ENCODE peak calls at places on chromosomes 5 and 9, in seven cellular contexts. One of them, this sample, is unnamed.

GRCh38 chr9:94945191-94946144 is 219.0 kb downstream of the AOPEP start:
- DNase-seq in trophoblast cell: peak
- DNase-seq in neuronal stem cell: no peak
- DNase-seq in mesendoderm: peak
- DNase-seq in mesenchymal stem cell: peak
- DNase-seq in IMR-90: peak
- DNase-seq in H1: no peak
- DNase-seq in this sample: no peak

GRCh38 chr5:39197556-39197955 is 21.8 kb downstream of the FYB1 start:
- DNase-seq in trophoblast cell: no peak
- DNase-seq in H1: no peak
- DNase-seq in mesenchymal stem cell: no peak
- DNase-seq in IMR-90: no peak
- DNase-seq in neuronal stem cell: no peak
- DNase-seq in mesendoderm: no peak
- DNase-seq in this sample: no peak

GRCh38 chr9:129549139-129549538 is 71.8 kb downstream of the C9orf50 start:
- DNase-seq in H1: peak
- DNase-seq in mesendoderm: no peak
- DNase-seq in neuronal stem cell: no peak
- DNase-seq in mesenchymal stem cell: no peak
- DNase-seq in IMR-90: no peak
- DNase-seq in trophoblast cell: no peak
- DNase-seq in this sample: no peak

GRCh38 chr9:34177906-34178697 is 741 bp upstream of the UBAP1 start:
- DNase-seq in neuronal stem cell: no peak
- DNase-seq in mesendoderm: peak
- DNase-seq in trophoblast cell: no peak
- DNase-seq in IMR-90: no peak
- DNase-seq in H1: no peak
- DNase-seq in mesenchymal stem cell: no peak
- DNase-seq in this sample: no peak

GRCh38 chr5:74149395-74149794 is 491.1 kb downstream of the ENC1 start:
- DNase-seq in mesendoderm: no peak
- DNase-seq in neuronal stem cell: no peak
- DNase-seq in IMR-90: peak
- DNase-seq in mesenchymal stem cell: no peak
- DNase-seq in trophoblast cell: no peak
- DNase-seq in H1: no peak
- DNase-seq in this sample: no peak

GRCh38 chr9:2413196-2413840 is 208.3 kb upstream of the VLDLR start:
- DNase-seq in H1: no peak
- DNase-seq in mesendoderm: no peak
- DNase-seq in neuronal stem cell: no peak
- DNase-seq in trophoblast cell: no peak
- DNase-seq in mesenchymal stem cell: no peak
- DNase-seq in IMR-90: no peak
- DNase-seq in this sample: no peak

GRCh38 chr5:114238771-114239313 is 123.0 kb upstream of the KCNN2 start:
- DNase-seq in mesendoderm: no peak
- DNase-seq in neuronal stem cell: no peak
- DNase-seq in trophoblast cell: no peak
- DNase-seq in H1: no peak
- DNase-seq in IMR-90: peak
- DNase-seq in mesenchymal stem cell: peak
- DNase-seq in this sample: no peak

GRCh38 chr9:77751341-77752091 is 103.4 kb upstream of the GNA14 start:
- DNase-seq in neuronal stem cell: peak
- DNase-seq in trophoblast cell: peak
- DNase-seq in mesenchymal stem cell: peak
- DNase-seq in mesendoderm: peak
- DNase-seq in H1: no peak
- DNase-seq in IMR-90: peak
- DNase-seq in this sample: peak

GRCh38 chr5:77645158-77645994 is 6.9 kb upstream of the OTP start:
- DNase-seq in mesendoderm: no peak
- DNase-seq in mesenchymal stem cell: peak
- DNase-seq in IMR-90: no peak
- DNase-seq in trophoblast cell: peak
- DNase-seq in neuronal stem cell: no peak
- DNase-seq in H1: peak
- DNase-seq in this sample: peak

GRCh38 chr5:170225326-170226137 is 7.3 kb upstream of the C5orf58 start:
- DNase-seq in mesendoderm: peak
- DNase-seq in H1: peak
- DNase-seq in mesenchymal stem cell: peak
- DNase-seq in trophoblast cell: peak
- DNase-seq in neuronal stem cell: peak
- DNase-seq in IMR-90: peak
- DNase-seq in this sample: peak

GRCh38 chr9:83714316-83714715 is 6.6 kb upstream of the UBQLN1 start:
- DNase-seq in mesenchymal stem cell: no peak
- DNase-seq in trophoblast cell: no peak
- DNase-seq in neuronal stem cell: no peak
- DNase-seq in H1: no peak
- DNase-seq in mesendoderm: no peak
- DNase-seq in IMR-90: no peak
- DNase-seq in this sample: no peak

GRCh38 chr5:126846756-126847155 is 69.8 kb downstream of the LMNB1 start:
- DNase-seq in mesendoderm: peak
- DNase-seq in trophoblast cell: no peak
- DNase-seq in neuronal stem cell: no peak
- DNase-seq in IMR-90: no peak
- DNase-seq in mesenchymal stem cell: no peak
- DNase-seq in H1: no peak
- DNase-seq in this sample: no peak

GRCh38 chr9:107740088-107740980 is 250.8 kb upstream of the KLF4 start:
- DNase-seq in neuronal stem cell: no peak
- DNase-seq in mesenchymal stem cell: no peak
- DNase-seq in IMR-90: no peak
- DNase-seq in trophoblast cell: no peak
- DNase-seq in mesendoderm: no peak
- DNase-seq in H1: no peak
- DNase-seq in this sample: no peak

GRCh38 chr5:87877495-87877894 is 391.1 kb downstream of the TMEM161B start:
- DNase-seq in IMR-90: no peak
- DNase-seq in trophoblast cell: no peak
- DNase-seq in H1: no peak
- DNase-seq in mesenchymal stem cell: no peak
- DNase-seq in mesendoderm: peak
- DNase-seq in neuronal stem cell: no peak
- DNase-seq in this sample: no peak

GRCh38 chr9:71681708-71682268 is 86.5 kb downstream of the CEMIP2 start:
- DNase-seq in H1: no peak
- DNase-seq in trophoblast cell: peak
- DNase-seq in neuronal stem cell: no peak
- DNase-seq in mesenchymal stem cell: peak
- DNase-seq in IMR-90: peak
- DNase-seq in mesendoderm: peak
- DNase-seq in this sample: no peak

DNA sequence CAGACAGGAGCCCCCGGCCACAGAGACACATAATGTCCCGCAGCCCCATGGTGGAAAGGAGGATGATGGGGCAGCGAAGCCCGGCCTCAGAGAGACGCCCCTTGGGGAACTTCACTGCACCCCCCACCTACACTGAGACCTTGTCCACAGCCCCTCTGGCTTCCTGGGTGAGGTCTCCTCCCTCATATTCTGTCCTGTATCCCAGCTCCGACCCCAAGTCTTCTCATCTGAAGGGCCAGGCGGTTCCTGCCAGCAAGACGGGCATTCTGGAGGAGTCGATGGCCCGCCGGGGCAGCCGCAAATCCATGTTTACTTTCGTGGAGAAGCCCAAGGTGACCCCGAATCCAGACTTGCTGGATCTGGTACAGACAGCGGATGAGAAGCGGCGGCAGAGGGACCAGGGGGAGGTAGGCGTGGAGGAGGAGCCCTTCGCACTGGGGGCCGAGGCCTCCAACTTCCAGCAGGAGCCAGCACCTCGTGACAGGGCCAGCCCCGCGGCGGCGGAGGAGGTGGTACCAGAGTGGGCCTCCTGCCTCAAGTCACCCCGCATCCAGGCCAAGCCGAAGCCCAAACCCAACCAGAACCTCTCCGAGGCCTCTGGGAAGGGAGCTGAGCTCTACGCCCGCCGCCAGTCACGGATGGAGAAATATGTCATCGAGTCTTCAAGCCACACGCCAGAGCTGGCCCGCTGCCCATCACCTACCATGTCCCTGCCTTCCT is 8.8 kb downstream of the SYNPO start:
- DNase-seq in neuronal stem cell: no peak
- DNase-seq in IMR-90: no peak
- DNase-seq in trophoblast cell: no peak
- DNase-seq in mesendoderm: no peak
- DNase-seq in mesenchymal stem cell: no peak
- DNase-seq in H1: no peak
- DNase-seq in this sample: no peak
- H4K8ac ChIP-seq in neuronal stem cell: no peak
- H4K8ac ChIP-seq in IMR-90: no peak
- H4K8ac ChIP-seq in trophoblast cell: no peak
- H4K8ac ChIP-seq in mesendoderm: no peak
- H4K8ac ChIP-seq in mesenchymal stem cell: no peak
- H4K8ac ChIP-seq in H1: peak
- H4K8ac ChIP-seq in this sample: no peak

GRCh38 chr5:158165647-158166046 is 306.7 kb upstream of the CLINT1 start:
- DNase-seq in trophoblast cell: no peak
- DNase-seq in neuronal stem cell: no peak
- DNase-seq in H1: no peak
- DNase-seq in IMR-90: no peak
- DNase-seq in mesendoderm: no peak
- DNase-seq in mesenchymal stem cell: no peak
- DNase-seq in this sample: no peak
- H3K4me2 ChIP-seq in trophoblast cell: no peak
- H3K4me2 ChIP-seq in neuronal stem cell: no peak
- H3K4me2 ChIP-seq in H1: no peak
- H3K4me2 ChIP-seq in IMR-90: no peak
- H3K4me2 ChIP-seq in mesendoderm: no peak
- H3K4me2 ChIP-seq in mesenchymal stem cell: no peak
- H3K4me2 ChIP-seq in this sample: no peak

GRCh38 chr5:151632524-151632923 is 41.4 kb upstream of the FAT2 start:
- DNase-seq in trophoblast cell: no peak
- DNase-seq in IMR-90: no peak
- DNase-seq in mesenchymal stem cell: no peak
- DNase-seq in H1: no peak
- DNase-seq in neuronal stem cell: no peak
- DNase-seq in mesendoderm: no peak
- DNase-seq in this sample: no peak
- H4K8ac ChIP-seq in trophoblast cell: no peak
- H4K8ac ChIP-seq in IMR-90: no peak
- H4K8ac ChIP-seq in mesenchymal stem cell: no peak
- H4K8ac ChIP-seq in H1: no peak
- H4K8ac ChIP-seq in neuronal stem cell: no peak
- H4K8ac ChIP-seq in mesendoderm: no peak
- H4K8ac ChIP-seq in this sample: no peak

GRCh38 chr9:17018540-17019196 is 116.2 kb upstream of the CNTLN start:
- DNase-seq in trophoblast cell: no peak
- DNase-seq in mesenchymal stem cell: no peak
- DNase-seq in neuronal stem cell: no peak
- DNase-seq in mesendoderm: no peak
- DNase-seq in H1: no peak
- DNase-seq in IMR-90: peak
- DNase-seq in this sample: no peak
- H3K4me2 ChIP-seq in trophoblast cell: no peak
- H3K4me2 ChIP-seq in mesenchymal stem cell: no peak
- H3K4me2 ChIP-seq in neuronal stem cell: no peak
- H3K4me2 ChIP-seq in mesendoderm: no peak
- H3K4me2 ChIP-seq in H1: no peak
- H3K4me2 ChIP-seq in IMR-90: peak
- H3K4me2 ChIP-seq in this sample: no peak

DNA sequence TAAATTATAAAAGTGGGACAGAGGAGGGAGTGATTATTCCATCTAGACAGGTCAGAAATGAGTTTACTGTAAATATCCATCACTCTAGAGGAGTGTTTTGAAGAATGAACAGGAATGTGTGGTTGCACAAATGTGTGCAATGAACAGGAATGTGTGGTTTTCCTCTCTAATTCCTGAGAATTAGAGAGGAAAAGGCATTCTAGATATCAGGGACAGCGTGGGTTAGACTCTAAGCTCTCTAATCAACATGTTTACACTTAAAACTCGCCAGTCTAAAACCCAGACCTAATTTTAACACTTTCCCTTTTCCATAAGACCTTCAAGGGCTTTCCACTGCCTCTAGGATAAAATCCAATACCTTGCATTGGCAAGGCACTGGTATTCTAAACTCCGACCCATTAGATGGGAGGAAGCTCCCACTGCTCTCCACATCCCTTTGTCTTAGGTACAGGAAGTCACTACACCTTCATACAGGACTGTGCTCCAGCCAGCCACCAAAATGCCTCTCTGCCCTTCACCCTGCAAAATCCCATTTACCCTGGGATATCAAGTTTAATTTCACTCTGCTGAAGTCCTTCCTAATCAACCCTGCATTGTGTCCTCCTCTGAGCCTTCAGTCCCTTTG is 67.9 kb downstream of the NFIB start:
- DNase-seq in trophoblast cell: peak
- DNase-seq in mesenchymal stem cell: peak
- DNase-seq in H1: no peak
- DNase-seq in neuronal stem cell: no peak
- DNase-seq in mesendoderm: peak
- DNase-seq in IMR-90: peak
- DNase-seq in this sample: no peak
- H4K8ac ChIP-seq in trophoblast cell: peak
- H4K8ac ChIP-seq in mesenchymal stem cell: no peak
- H4K8ac ChIP-seq in H1: no peak
- H4K8ac ChIP-seq in neuronal stem cell: no peak
- H4K8ac ChIP-seq in mesendoderm: no peak
- H4K8ac ChIP-seq in IMR-90: no peak
- H4K8ac ChIP-seq in this sample: no peak

DNA sequence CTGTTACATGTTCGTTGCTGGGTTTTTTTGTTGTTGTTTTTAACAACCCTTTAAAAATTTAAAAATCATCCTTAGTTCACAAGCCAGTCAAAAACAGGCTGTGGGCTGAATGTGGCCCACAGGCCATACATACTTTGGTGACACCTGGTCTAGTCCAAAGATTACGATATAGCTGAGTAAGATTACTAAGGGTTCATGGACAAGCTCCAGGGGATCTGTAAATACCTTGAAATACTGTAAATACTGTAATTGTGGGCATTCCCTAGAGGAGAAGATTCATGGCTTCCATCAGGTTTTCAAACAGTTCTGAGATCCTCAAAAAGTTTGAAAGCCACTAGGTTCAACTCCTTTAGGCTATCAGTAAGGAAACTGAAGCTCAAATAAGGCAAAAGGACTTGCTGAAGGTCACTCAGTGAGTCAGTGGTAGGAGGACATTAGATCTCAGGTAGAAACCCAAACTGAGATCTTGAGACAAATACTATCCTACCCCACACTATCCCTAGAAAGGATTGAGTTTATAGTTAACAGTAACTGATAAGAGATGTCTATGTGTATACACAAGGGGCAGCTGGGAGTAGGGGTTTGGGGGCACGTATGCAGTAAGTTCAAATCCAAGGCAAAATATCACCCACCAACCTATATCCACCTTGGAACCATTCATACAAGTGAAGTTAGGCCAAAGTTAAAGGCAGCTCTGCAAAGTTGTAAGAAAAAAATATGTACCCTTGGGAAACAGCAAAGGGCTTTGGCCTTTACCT is 17.8 kb downstream of the RAB14 start:
- DNase-seq in mesendoderm: no peak
- DNase-seq in trophoblast cell: peak
- DNase-seq in mesenchymal stem cell: no peak
- DNase-seq in neuronal stem cell: no peak
- DNase-seq in H1: no peak
- DNase-seq in IMR-90: no peak
- DNase-seq in this sample: no peak
- H3K4me2 ChIP-seq in mesendoderm: no peak
- H3K4me2 ChIP-seq in trophoblast cell: no peak
- H3K4me2 ChIP-seq in mesenchymal stem cell: no peak
- H3K4me2 ChIP-seq in neuronal stem cell: no peak
- H3K4me2 ChIP-seq in H1: no peak
- H3K4me2 ChIP-seq in IMR-90: no peak
- H3K4me2 ChIP-seq in this sample: no peak

GRCh38 chr5:21817668-21818419 is 1035.3 kb downstream of the CDH12 start:
- DNase-seq in IMR-90: peak
- DNase-seq in mesenchymal stem cell: peak
- DNase-seq in H1: no peak
- DNase-seq in neuronal stem cell: no peak
- DNase-seq in mesendoderm: no peak
- DNase-seq in trophoblast cell: peak
- DNase-seq in this sample: no peak
- H4K8ac ChIP-seq in IMR-90: no peak
- H4K8ac ChIP-seq in mesenchymal stem cell: no peak
- H4K8ac ChIP-seq in H1: no peak
- H4K8ac ChIP-seq in neuronal stem cell: no peak
- H4K8ac ChIP-seq in mesendoderm: no peak
- H4K8ac ChIP-seq in trophoblast cell: no peak
- H4K8ac ChIP-seq in this sample: no peak